ENCODE peak calls at places on chromosomes 1 and 21, in six cellular contexts. One of them, this sample, is unnamed.

GRCh38 chr1:161505892-161506173 is 576 bp downstream of the FCGR2A start:
- DNase-seq in H9: no peak
- DNase-seq in HCT116: no peak
- DNase-seq in hepatocyte: no peak
- DNase-seq in A549: no peak
- DNase-seq in GM23248: no peak
- DNase-seq in this sample: no peak

GRCh38 chr1:110375490-110375889 is 15.3 kb downstream of the SLC16A4 start:
- DNase-seq in H9: no peak
- DNase-seq in HCT116: no peak
- DNase-seq in hepatocyte: no peak
- DNase-seq in A549: no peak
- DNase-seq in GM23248: peak
- DNase-seq in this sample: no peak

GRCh38 chr1:19377812-19378718 is 65.9 kb downstream of the SLC66A1 start:
- DNase-seq in H9: no peak
- DNase-seq in HCT116: no peak
- DNase-seq in hepatocyte: no peak
- DNase-seq in A549: no peak
- DNase-seq in GM23248: no peak
- DNase-seq in this sample: no peak

GRCh38 chr1:246961939-246962373 is 30.2 kb upstream of the AHCTF1 start:
- DNase-seq in H9: no peak
- DNase-seq in HCT116: no peak
- DNase-seq in hepatocyte: no peak
- DNase-seq in A549: no peak
- DNase-seq in GM23248: peak
- DNase-seq in this sample: no peak

GRCh38 chr1:167165948-167166702 is 54.6 kb upstream of the POU2F1 start:
- DNase-seq in H9: peak
- DNase-seq in HCT116: no peak
- DNase-seq in hepatocyte: peak
- DNase-seq in A549: no peak
- DNase-seq in GM23248: no peak
- DNase-seq in this sample: peak

GRCh38 chr1:21468597-21468996 is 28.7 kb downstream of the NBPF3 start:
- DNase-seq in H9: peak
- DNase-seq in HCT116: no peak
- DNase-seq in hepatocyte: peak
- DNase-seq in A549: no peak
- DNase-seq in GM23248: peak
- DNase-seq in this sample: peak

GRCh38 chr1:25782608-25783201 is 17.3 kb upstream of the SELENON start:
- DNase-seq in H9: no peak
- DNase-seq in HCT116: no peak
- DNase-seq in hepatocyte: no peak
- DNase-seq in A549: no peak
- DNase-seq in GM23248: no peak
- DNase-seq in this sample: no peak

GRCh38 chr21:38951095-38951745 is 145.5 kb downstream of the ETS2 start:
- DNase-seq in H9: no peak
- DNase-seq in HCT116: no peak
- DNase-seq in hepatocyte: peak
- DNase-seq in A549: no peak
- DNase-seq in GM23248: peak
- DNase-seq in this sample: no peak

GRCh38 chr1:226325178-226325577 is 16.2 kb upstream of the LIN9 start:
- DNase-seq in H9: no peak
- DNase-seq in HCT116: no peak
- DNase-seq in hepatocyte: no peak
- DNase-seq in A549: no peak
- DNase-seq in GM23248: peak
- DNase-seq in this sample: no peak

GRCh38 chr1:6185635-6186382 is 5.7 kb upstream of the CHD5 start:
- DNase-seq in H9: peak
- DNase-seq in HCT116: no peak
- DNase-seq in hepatocyte: peak
- DNase-seq in A549: no peak
- DNase-seq in GM23248: peak
- DNase-seq in this sample: peak

GRCh38 chr1:3078421-3078820 is 9.4 kb downstream of the PRDM16 start:
- DNase-seq in H9: no peak
- DNase-seq in HCT116: no peak
- DNase-seq in hepatocyte: no peak
- DNase-seq in A549: no peak
- DNase-seq in GM23248: no peak
- DNase-seq in this sample: no peak

GRCh38 chr1:248820041-248820585 is 5.6 kb downstream of the SH3BP5L start:
- DNase-seq in H9: no peak
- DNase-seq in HCT116: no peak
- DNase-seq in hepatocyte: no peak
- DNase-seq in A549: no peak
- DNase-seq in GM23248: no peak
- DNase-seq in this sample: no peak

GRCh38 chr21:45505416-45506021 is 36.7 kb downstream of the SLC19A1 start:
- DNase-seq in H9: no peak
- DNase-seq in HCT116: no peak
- DNase-seq in hepatocyte: no peak
- DNase-seq in A549: no peak
- DNase-seq in GM23248: no peak
- DNase-seq in this sample: no peak

GRCh38 chr1:162397943-162398560 is 13.9 kb downstream of the SH2D1B start:
- DNase-seq in H9: no peak
- DNase-seq in HCT116: no peak
- DNase-seq in hepatocyte: no peak
- DNase-seq in A549: no peak
- DNase-seq in GM23248: no peak
- DNase-seq in this sample: peak

GRCh38 chr1:87337606-87338005 is 8.9 kb downstream of the LMO4 start:
- DNase-seq in H9: no peak
- DNase-seq in HCT116: no peak
- DNase-seq in hepatocyte: no peak
- DNase-seq in A549: no peak
- DNase-seq in GM23248: no peak
- DNase-seq in this sample: no peak

GRCh38 chr21:8990326-8991087 is 1530.9 kb upstream of the TPTE start:
- DNase-seq in H9: no peak
- DNase-seq in HCT116: no peak
- DNase-seq in hepatocyte: no peak
- DNase-seq in A549: no peak
- DNase-seq in GM23248: no peak
- DNase-seq in this sample: no peak

GRCh38 chr1:222582099-222582774 is 7.5 kb downstream of the TAF1A start:
- DNase-seq in H9: no peak
- DNase-seq in HCT116: peak
- DNase-seq in hepatocyte: no peak
- DNase-seq in A549: no peak
- DNase-seq in GM23248: peak
- DNase-seq in this sample: peak

GRCh38 chr21:18002393-18002792 is 183.2 kb upstream of the C21orf91 start:
- DNase-seq in H9: no peak
- DNase-seq in HCT116: no peak
- DNase-seq in hepatocyte: no peak
- DNase-seq in A549: no peak
- DNase-seq in GM23248: no peak
- DNase-seq in this sample: no peak

GRCh38 chr1:26724118-26724517 is 28.3 kb downstream of the ARID1A start:
- DNase-seq in H9: no peak
- DNase-seq in HCT116: no peak
- DNase-seq in hepatocyte: no peak
- DNase-seq in A549: no peak
- DNase-seq in GM23248: no peak
- DNase-seq in this sample: no peak

GRCh38 chr1:94925561-94926364 is 1.1 kb downstream of the CNN3 start:
- DNase-seq in H9: peak
- DNase-seq in HCT116: peak
- DNase-seq in hepatocyte: peak
- DNase-seq in A549: peak
- DNase-seq in GM23248: peak
- DNase-seq in this sample: peak

GRCh38 chr1:196377811-196378210 is 230.4 kb downstream of the KCNT2 start:
- DNase-seq in H9: no peak
- DNase-seq in HCT116: no peak
- DNase-seq in hepatocyte: no peak
- DNase-seq in A549: no peak
- DNase-seq in GM23248: no peak
- DNase-seq in this sample: no peak

GRCh38 chr1:181577475-181577874 is 94.2 kb downstream of the CACNA1E start:
- DNase-seq in H9: no peak
- DNase-seq in HCT116: no peak
- DNase-seq in hepatocyte: no peak
- DNase-seq in A549: no peak
- DNase-seq in GM23248: no peak
- DNase-seq in this sample: no peak
- H3K27ac ChIP-seq in H9: no peak
- H3K27ac ChIP-seq in HCT116: no peak
- H3K27ac ChIP-seq in hepatocyte: no peak
- H3K27ac ChIP-seq in A549: no peak
- H3K27ac ChIP-seq in GM23248: no peak
- H3K27ac ChIP-seq in this sample: no peak

DNA sequence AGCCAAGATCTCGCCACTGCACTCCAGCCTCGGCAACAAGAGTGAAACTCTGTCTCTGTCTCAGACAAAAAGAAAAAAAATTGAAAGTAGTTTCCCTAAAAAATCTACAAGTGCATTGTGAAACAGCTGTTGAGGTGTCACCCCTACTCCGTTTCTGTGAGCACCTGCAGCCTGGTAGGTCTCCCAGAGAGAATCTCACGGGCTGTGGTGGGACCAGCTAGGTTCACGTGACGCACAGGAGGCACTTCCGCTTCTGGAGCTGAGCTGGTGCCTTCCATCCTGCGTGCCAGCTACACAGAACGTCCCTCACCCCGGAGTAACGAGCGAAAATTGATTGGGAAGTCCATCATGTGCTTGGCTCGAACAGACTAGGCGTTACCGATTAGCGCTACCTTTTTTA is 66.8 kb downstream of the COL24A1 start:
- DNase-seq in H9: no peak
- DNase-seq in HCT116: no peak
- DNase-seq in hepatocyte: no peak
- DNase-seq in A549: no peak
- DNase-seq in GM23248: no peak
- DNase-seq in this sample: no peak
- H3K4me2 ChIP-seq in H9: no peak
- H3K4me2 ChIP-seq in HCT116: no peak
- H3K4me2 ChIP-seq in hepatocyte: no peak
- H3K4me2 ChIP-seq in A549: no peak
- H3K4me2 ChIP-seq in GM23248: no peak
- H3K4me2 ChIP-seq in this sample: no peak

DNA sequence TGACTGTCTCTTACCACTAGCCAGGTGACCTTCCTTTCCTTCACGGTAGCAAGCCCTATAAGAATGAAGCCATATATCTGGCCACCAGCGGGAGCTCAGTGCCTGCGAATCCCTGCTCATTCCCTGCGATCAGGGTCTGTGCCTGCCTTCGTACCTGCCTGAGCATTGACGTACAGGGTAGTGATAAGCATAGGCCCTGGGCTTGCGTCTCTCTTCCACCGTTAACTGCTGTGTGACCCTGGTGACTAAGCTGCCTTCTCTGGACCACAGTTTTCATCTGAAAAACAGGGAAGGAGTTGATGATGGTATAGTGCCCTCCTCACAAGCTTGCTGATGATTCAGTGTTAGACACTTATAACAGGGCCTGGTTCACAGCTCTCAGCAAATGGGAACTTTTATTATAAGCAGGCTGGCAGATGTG is 4.1 kb downstream of the ZC3H12A start:
- DNase-seq in H9: no peak
- DNase-seq in HCT116: no peak
- DNase-seq in hepatocyte: peak
- DNase-seq in A549: no peak
- DNase-seq in GM23248: peak
- DNase-seq in this sample: no peak
- H3K27ac ChIP-seq in H9: no peak
- H3K27ac ChIP-seq in HCT116: peak
- H3K27ac ChIP-seq in hepatocyte: peak
- H3K27ac ChIP-seq in A549: peak
- H3K27ac ChIP-seq in GM23248: peak
- H3K27ac ChIP-seq in this sample: no peak

GRCh38 chr21:33938381-33938780 is 22.8 kb upstream of the ATP5PO start:
- DNase-seq in H9: no peak
- DNase-seq in HCT116: no peak
- DNase-seq in hepatocyte: no peak
- DNase-seq in A549: no peak
- DNase-seq in GM23248: no peak
- DNase-seq in this sample: no peak
- H3K4me2 ChIP-seq in H9: no peak
- H3K4me2 ChIP-seq in HCT116: no peak
- H3K4me2 ChIP-seq in hepatocyte: no peak
- H3K4me2 ChIP-seq in A549: no peak
- H3K4me2 ChIP-seq in GM23248: no peak
- H3K4me2 ChIP-seq in this sample: no peak

DNA sequence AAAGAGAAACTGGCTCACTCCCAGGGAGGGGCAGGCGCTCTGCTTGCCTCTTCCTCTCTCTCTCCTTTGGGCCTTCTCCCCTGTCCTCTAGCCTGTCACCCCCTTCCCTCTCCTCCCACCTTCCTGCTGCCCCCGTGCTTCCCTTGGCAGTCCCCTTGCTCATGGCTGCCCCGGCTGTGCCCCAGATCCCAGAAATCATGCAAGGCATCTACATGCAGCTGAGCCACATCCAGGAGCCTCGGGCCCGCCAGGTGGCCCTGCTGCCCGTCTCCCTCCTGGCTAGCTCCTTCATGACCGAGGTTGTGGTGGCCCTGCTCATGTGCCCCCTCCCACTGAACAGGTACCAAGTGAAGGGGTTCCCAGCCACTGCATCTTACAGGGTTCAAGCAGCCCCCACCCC is 36.0 kb upstream of the TTC4 start:
- DNase-seq in H9: no peak
- DNase-seq in HCT116: no peak
- DNase-seq in hepatocyte: no peak
- DNase-seq in A549: no peak
- DNase-seq in GM23248: no peak
- DNase-seq in this sample: no peak
- H3K27ac ChIP-seq in H9: no peak
- H3K27ac ChIP-seq in HCT116: no peak
- H3K27ac ChIP-seq in hepatocyte: no peak
- H3K27ac ChIP-seq in A549: no peak
- H3K27ac ChIP-seq in GM23248: no peak
- H3K27ac ChIP-seq in this sample: no peak

This sample was measured in mesendoderm.